ENCODE peak calls at places on chromosomes 11 and 22, in four cellular contexts. N is GM12878, A is H1, J is HepG2. O is an unnamed sample. For H3K4me1, the result is how much of the 10 kb centered on the place peaks cover.

GRCh38 chr22:41603873-41604332 is 14.3 kb upstream of the PMM1 start:
- DNase-seq in N (peak), A (no peak), J (no peak), O (no peak)

GRCh38 chr11:46247090-46247489 is 30.4 kb upstream of the CREB3L1 start:
- DNase-seq in N (no peak), A (no peak), J (no peak), O (no peak)

GRCh38 chr22:19037282-19038163 is 84.7 kb downstream of the DGCR2 start:
- DNase-seq in N (no peak), A (no peak), J (no peak), O (no peak)

GRCh38 chr11:68256331-68256741 is 15.4 kb downstream of the C11orf24 start:
- DNase-seq in N (no peak), A (no peak), J (peak), O (no peak)

GRCh38 chr11:57202282-57202681 is 20.5 kb downstream of the LRRC55 start:
- DNase-seq in N (no peak), A (no peak), J (no peak), O (no peak)

GRCh38 chr11:27385245-27385644 is 22.2 kb upstream of the CCDC34 start:
- DNase-seq in N (no peak), A (no peak), J (no peak), O (no peak)

GRCh38 chr11:128776088-128776433 is 82.2 kb downstream of the FLI1 start:
- DNase-seq in N (no peak), A (no peak), J (no peak), O (no peak)

GRCh38 chr22:22479999-22480532 is 28.5 kb downstream of the ZNF280B start:
- DNase-seq in N (no peak), A (no peak), J (no peak), O (no peak)

GRCh38 chr11:95092549-95093324 is 3.1 kb downstream of the ENDOD1 start:
- DNase-seq in N (no peak), A (no peak), J (peak), O (no peak)

GRCh38 chr11:62458212-62459002 is 39.6 kb downstream of the SCGB1A1 start:
- DNase-seq in N (no peak), A (no peak), J (peak), O (no peak)

GRCh38 chr11:57674251-57674650 is 6.3 kb downstream of the ZDHHC5 start:
- DNase-seq in N (no peak), A (no peak), J (no peak), O (no peak)

GRCh38 chr11:21625982-21626381 is 566.9 kb upstream of the ANO5 start:
- DNase-seq in N (no peak), A (no peak), J (no peak), O (no peak)

GRCh38 chr11:119108151-119108856 is 1.2 kb downstream of the C2CD2L start:
- DNase-seq in N (no peak), A (no peak), J (peak), O (no peak)

GRCh38 chr22:31083923-31084810 is 3.0 kb downstream of the SMTN start:
- DNase-seq in N (no peak), A (no peak), J (no peak), O (no peak)

GRCh38 chr22:27405672-27406388 is 395.7 kb downstream of the MN1 start:
- DNase-seq in N (no peak), A (peak), J (peak), O (peak)

GRCh38 chr11:93791493-93791892 is 7.4 kb downstream of the MED17 start:
- DNase-seq in N (no peak), A (no peak), J (no peak), O (no peak)

GRCh38 chr22:33492210-33492651 is 428.0 kb downstream of the LARGE1 start:
- DNase-seq in N (no peak), A (no peak), J (peak), O (peak)

GRCh38 chr11:61067782-61068181 is 34.5 kb upstream of the CD5 start:
- DNase-seq in N (no peak), A (no peak), J (no peak), O (no peak)

GRCh38 chr11:61065955-61066638 is 36.2 kb upstream of the CD5 start:
- DNase-seq in N (no peak), A (no peak), J (no peak), O (no peak)

GRCh38 chr11:61066645-61067044 is 35.6 kb upstream of the CD5 start:
- DNase-seq in N (no peak), A (no peak), J (no peak), O (no peak)

GRCh38 chr11:61069427-61069826 is 32.9 kb upstream of the CD5 start:
- DNase-seq in N (no peak), A (no peak), J (no peak), O (no peak)

DNA sequence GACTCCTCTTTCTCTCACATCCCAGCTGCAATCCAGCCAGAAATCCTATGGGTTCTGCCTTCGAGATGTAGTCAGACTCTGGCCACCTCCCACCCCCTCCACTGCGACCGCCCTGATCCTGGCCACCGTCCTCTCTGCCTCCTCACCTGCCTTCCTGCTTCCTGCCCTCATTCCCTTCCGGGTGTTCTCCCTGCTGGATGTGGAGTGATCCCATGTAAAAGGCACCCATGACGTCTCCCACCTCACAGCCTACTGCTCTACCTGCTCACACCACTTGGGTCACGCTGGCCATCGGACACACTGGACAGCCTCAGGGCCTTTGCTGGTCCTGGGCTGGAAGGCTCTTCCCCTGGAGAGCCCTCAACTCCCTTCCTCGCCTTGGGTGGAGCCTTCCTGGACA is 33.7 kb upstream of the CD5 start:
- DNase-seq in N (no peak), A (no peak), J (no peak), O (no peak)
- H3K4me1 ChIP-seq in N (under half), A (under half), J (under half), O (under half)

GRCh38 chr22:35785181-35785923 is 67.7 kb downstream of the APOL5 start:
- DNase-seq in N (no peak), A (no peak), J (no peak), O (no peak)
- H3K9ac ChIP-seq in N (no peak), A (no peak), J (no peak), O (no peak)

GRCh38 chr11:2090172-2091111 is 48.7 kb downstream of the IGF2 start:
- DNase-seq in N (no peak), A (no peak), J (no peak), O (no peak)
- TF ChIP-seq SUZ12 in N (no peak), A (no peak), J (no peak), O (no peak)

GRCh38 chr11:64861227-64861970 is 16.9 kb upstream of the CDC42BPG start:
- DNase-seq in N (no peak), A (no peak), J (no peak), O (no peak)

GRCh38 chr11:64858467-64859401 is 14.3 kb upstream of the CDC42BPG start:
- DNase-seq in N (no peak), A (no peak), J (no peak), O (no peak)

GRCh38 chr11:64857485-64857884 is 13.0 kb upstream of the CDC42BPG start:
- DNase-seq in N (no peak), A (no peak), J (no peak), O (no peak)

GRCh38 chr11:64862914-64863313 is 15.5 kb downstream of the EHD1 start:
- DNase-seq in N (no peak), A (no peak), J (no peak), O (no peak)

GRCh38 chr11:64859542-64860414 is 15.3 kb upstream of the CDC42BPG start:
- DNase-seq in N (peak), A (no peak), J (no peak), O (no peak)
- H3K4me1 ChIP-seq in N (half or more), A (under half), J (half or more), O (under half)

O was measured in NT2/D1.